ENCODE peak calls at places on chromosomes 13 and 19, in four cellular contexts. R is pancreas, G is breast epithelium, B is lung. Y is an unnamed sample.

GRCh38 chr19:34135401-34135800 is 36.9 kb upstream of the LSM14A start:
- DNase-seq in B (no peak), R (peak), G (no peak), Y (no peak)

GRCh38 chr13:102131246-102131645 is 270.6 kb downstream of the FGF14 start:
- DNase-seq in G (no peak), R (no peak), B (no peak), Y (no peak)

GRCh38 chr19:18014197-18014596 is 6.2 kb downstream of the ARRDC2 start:
- DNase-seq in B (no peak), R (no peak), G (no peak), Y (peak)

GRCh38 chr19:12828494-12828893 is 5.9 kb downstream of the RTBDN start:
- DNase-seq in B (no peak), R (peak), G (no peak), Y (no peak)

GRCh38 chr19:47601180-47601904 is 7.6 kb upstream of the BICRA start:
- DNase-seq in G (no peak), B (no peak), R (peak), Y (no peak)

GRCh38 chr13:42041684-42042035 is 6.8 kb upstream of the DGKH start:
- DNase-seq in R (peak), B (peak), G (peak), Y (peak)

GRCh38 chr19:11240008-11240444 is 607 bp downstream of the ANGPTL8 start:
- DNase-seq in B (no peak), R (no peak), G (no peak), Y (no peak)

GRCh38 chr19:51450730-51451307 is 7.4 kb downstream of the SIGLEC8 start:
- DNase-seq in R (no peak), B (no peak), G (no peak), Y (no peak)

GRCh38 chr19:40804783-40805242 is 5.8 kb downstream of the EGLN2 start:
- DNase-seq in G (no peak), R (no peak), B (no peak), Y (no peak)

GRCh38 chr19:52191951-52192350 is 2.1 kb downstream of the PPP2R1A start:
- DNase-seq in G (no peak), B (no peak), R (no peak), Y (no peak)

GRCh38 chr13:62482351-62482750 is 1066.7 kb upstream of the PCDH20 start:
- DNase-seq in B (no peak), R (no peak), G (no peak), Y (no peak)

GRCh38 chr13:110618167-110618566 is 2.8 kb downstream of the NAXD start:
- DNase-seq in G (no peak), R (no peak), B (no peak), Y (no peak)

GRCh38 chr13:47039106-47039505 is 142.3 kb upstream of the HTR2A start:
- DNase-seq in G (no peak), B (no peak), R (no peak), Y (no peak)

GRCh38 chr13:53783466-53783865 is 754.9 kb downstream of the OLFM4 start:
- DNase-seq in R (peak), B (no peak), G (no peak), Y (no peak)

GRCh38 chr19:40204381-40204780 is 13.2 kb downstream of the MAP3K10 start:
- DNase-seq in G (no peak), R (no peak), B (no peak), Y (no peak)

GRCh38 chr19:54473071-54473941 is at the start of gene CDC42EP5:
- DNase-seq in G (peak), B (no peak), R (peak), Y (no peak)

GRCh38 chr19:50669319-50670101 is 20.3 kb downstream of the C19orf81 start:
- DNase-seq in R (peak), B (no peak), G (no peak), Y (no peak)

GRCh38 chr13:23087884-23088283 is 92.9 kb upstream of the SGCG start:
- DNase-seq in G (no peak), R (peak), B (no peak), Y (no peak)

GRCh38 chr19:56099638-56100539 is 21.2 kb downstream of the ZNF787 start:
- DNase-seq in B (no peak), G (no peak), R (no peak), Y (no peak)

GRCh38 chr19:18503337-18503970 is 18.4 kb downstream of the ELL start:
- DNase-seq in B (no peak), G (no peak), R (no peak), Y (no peak)

GRCh38 chr19:53525922-53526321 is 12.0 kb upstream of the ZNF331 start:
- DNase-seq in B (no peak), R (no peak), G (no peak), Y (no peak)

GRCh38 chr13:19618925-19619324 is 14.5 kb upstream of the MPHOSPH8 start:
- DNase-seq in G (no peak), B (no peak), R (peak), Y (no peak)

GRCh38 chr19:55080121-55080914 is 4.6 kb downstream of the EPS8L1 start:
- DNase-seq in G (peak), B (peak), R (peak), Y (no peak)

GRCh38 chr19:10288662-10289166 is 1.0 kb upstream of the ICAM5 start:
- DNase-seq in B (peak), G (no peak), R (no peak), Y (no peak)

GRCh38 chr13:94233401-94233800 is 246.1 kb downstream of the DCT start:
- DNase-seq in R (no peak), G (no peak), B (no peak), Y (no peak)

GRCh38 chr19:41993612-41994483 is at the start of gene ATP1A3:
- DNase-seq in G (no peak), B (no peak), R (peak), Y (no peak)

GRCh38 chr13:113792236-113792770 is 33.3 kb downstream of the TMEM255B start:
- DNase-seq in G (no peak), B (no peak), R (no peak), Y (no peak)

GRCh38 chr13:20828540-20829364 is 55.0 kb upstream of the EEF1AKMT1 start:
- DNase-seq in B (no peak), R (peak), G (no peak), Y (no peak)

GRCh38 chr13:95607363-95607762 is 37.1 kb downstream of the DZIP1 start:
- DNase-seq in G (no peak), B (no peak), R (no peak), Y (no peak)

GRCh38 chr19:36139473-36140288 is at the start of gene CAPNS1:
- DNase-seq in R (peak), G (peak), B (peak), Y (peak)

GRCh38 chr19:10068205-10068604 is 17.9 kb upstream of the SHFL start:
- DNase-seq in B (no peak), G (no peak), R (no peak), Y (no peak)

GRCh38 chr13:109439813-109440212 is 346.6 kb downstream of the IRS2 start:
- DNase-seq in R (no peak), G (no peak), B (no peak), Y (no peak)

GRCh38 chr19:11195169-11195568 is 2.2 kb downstream of the KANK2 start:
- DNase-seq in B (no peak), G (no peak), R (no peak), Y (no peak)

GRCh38 chr19:18648971-18649310 is 12.1 kb downstream of the KLHL26 start:
- DNase-seq in G (no peak), R (no peak), B (no peak), Y (peak)

GRCh38 chr19:32421589-32422361 is 16.2 kb downstream of the DPY19L3 start:
- DNase-seq in G (no peak), R (no peak), B (no peak), Y (no peak)

GRCh38 chr13:101343128-101343787 is 73.0 kb downstream of the NALCN start:
- DNase-seq in R (no peak), G (no peak), B (no peak), Y (no peak)

GRCh38 chr13:110949116-110949515 is 34.2 kb upstream of the ANKRD10 start:
- DNase-seq in B (no peak), R (no peak), G (no peak), Y (no peak)

DNA sequence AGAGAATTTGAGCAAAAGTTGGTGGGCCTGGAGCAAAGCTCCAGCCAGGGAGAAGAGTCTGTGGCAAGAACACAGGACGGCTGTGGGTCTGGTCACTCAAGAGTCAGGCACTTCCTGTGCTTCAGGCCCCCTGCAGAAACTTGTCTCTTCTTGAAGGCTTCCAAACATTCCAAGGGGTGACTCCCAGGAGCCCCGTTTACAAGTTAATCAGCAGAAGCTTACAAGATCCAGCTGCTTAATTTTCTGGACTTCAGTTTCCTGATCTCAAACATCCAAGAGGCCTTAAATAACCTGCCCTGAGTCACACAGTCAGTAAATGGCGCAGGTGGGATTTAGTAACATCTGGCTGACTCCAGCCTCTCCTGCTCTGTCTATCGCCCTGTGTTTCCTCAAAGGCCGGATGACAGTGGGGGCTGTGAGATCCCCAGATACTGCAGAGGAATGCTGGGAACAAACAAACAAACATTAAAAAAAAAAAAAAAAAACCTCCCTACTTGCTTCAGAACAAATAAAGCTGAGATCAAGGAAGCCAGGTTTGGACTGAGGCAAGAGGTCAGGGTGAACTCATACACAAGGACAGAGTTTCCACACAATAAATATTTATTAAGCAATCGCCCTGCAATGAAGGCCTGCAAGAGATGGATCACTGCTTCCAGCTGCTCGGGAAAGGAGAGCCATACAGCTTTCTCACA is 175.4 kb upstream of the RFC3 start:
- DNase-seq in R (peak), B (no peak), G (peak), Y (peak)
- H3K27ac ChIP-seq in R (no peak), B (peak), G (peak), Y (peak)

DNA sequence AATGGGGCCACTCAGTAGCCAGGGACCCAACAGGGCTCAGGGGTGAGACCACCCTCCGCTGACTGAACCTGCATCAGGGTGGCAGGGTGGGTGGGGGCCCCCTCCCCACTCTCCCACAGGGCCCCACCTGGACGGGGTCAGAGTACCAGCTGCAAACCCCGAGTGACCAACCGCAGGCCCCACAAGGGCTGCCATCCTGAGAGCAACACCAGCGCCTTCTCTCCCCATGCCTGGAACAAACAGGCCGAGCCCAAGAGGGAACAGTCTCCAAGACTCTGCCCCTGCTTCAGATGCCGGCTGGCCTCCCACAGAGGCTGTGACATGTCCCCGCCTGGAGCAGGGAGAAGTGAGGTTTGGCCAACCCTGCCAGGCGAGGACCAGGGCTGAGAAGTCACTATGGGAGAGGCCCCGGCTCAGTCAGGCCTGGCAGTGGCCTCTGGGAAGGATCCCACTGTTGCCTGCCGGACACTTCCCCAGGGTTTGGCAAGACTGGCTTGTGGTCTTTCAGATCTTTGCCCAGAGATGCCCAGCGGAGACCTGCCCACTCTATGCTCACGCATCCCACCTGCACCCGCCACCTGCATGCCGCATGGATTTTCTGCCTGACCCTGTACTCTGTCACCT is 27.2 kb downstream of the MPND start:
- DNase-seq in R (no peak), G (no peak), B (no peak), Y (no peak)
- H3K4me3 ChIP-seq in R (no peak), G (no peak), B (no peak), Y (peak)

GRCh38 chr19:43648633-43649032 is 9.0 kb upstream of the CADM4 start:
- DNase-seq in R (no peak), B (no peak), G (no peak), Y (no peak)

GRCh38 chr19:43656436-43656835 is 13.5 kb downstream of the PLAUR start:
- DNase-seq in R (no peak), B (no peak), G (no peak), Y (no peak)

GRCh38 chr19:43649514-43649913 is 9.9 kb upstream of the CADM4 start:
- DNase-seq in R (no peak), B (no peak), G (no peak), Y (no peak)

GRCh38 chr19:43651758-43652545 is 12.3 kb upstream of the CADM4 start:
- DNase-seq in R (peak), B (peak), G (peak), Y (no peak)

GRCh38 chr19:43652546-43652874 is 12.9 kb upstream of the CADM4 start:
- DNase-seq in B (no peak), R (no peak), G (no peak), Y (no peak)
- TF ChIP-seq CTCF in B (no peak), R (no peak), G (no peak), Y (no peak)

GRCh38 chr13:24307211-24308067 is 1.9 kb upstream of the C1QTNF9 start:
- DNase-seq in B (peak), G (no peak), R (no peak), Y (peak)
- H3K27ac ChIP-seq in B (no peak), G (no peak), R (no peak), Y (no peak)

GRCh38 chr19:28443361-28443760 is 769.6 kb downstream of the UQCRFS1 start:
- DNase-seq in R (no peak), B (no peak), G (no peak), Y (peak)
- H3K4me3 ChIP-seq in R (no peak), B (no peak), G (no peak), Y (no peak)

GRCh38 chr19:37719927-37720265 is 335 bp upstream of the ZNF607 start:
- DNase-seq in R (no peak), B (no peak), G (no peak), Y (no peak)
- TF ChIP-seq CTCF in R (no peak), B (no peak), G (no peak), Y (peak)

GRCh38 chr19:7916908-7917291 is 2.3 kb downstream of the TGFBR3L start:
- DNase-seq in B (no peak), G (no peak), R (no peak), Y (no peak)
- H3K27ac ChIP-seq in B (peak), G (no peak), R (no peak), Y (peak)

GRCh38 chr13:61162106-61162505 is 253.5 kb downstream of the PCDH20 start:
- DNase-seq in G (no peak), R (no peak), B (no peak), Y (no peak)
- H3K4me3 ChIP-seq in G (no peak), R (no peak), B (no peak), Y (no peak)

GRCh38 chr19:6970478-6970877 is 50.8 kb downstream of the MBD3L2B start:
- DNase-seq in G (no peak), B (no peak), R (no peak), Y (no peak)
- TF ChIP-seq CTCF in G (no peak), B (no peak), R (no peak), Y (no peak)

Y was measured in coronary artery.